ENCODE peak calls at places on chromosomes 6 and 20, in seven cellular contexts. L is omental fat pad, T is GM12865, Z is occipital lobe, Q is NCI-H1105, R is NCI-H2029, X is AG09309. M is an unnamed sample.
A peak's percentile ranks its signal among the peaks of the same experiment; 100 is the strongest.

GRCh38 chr20:51404297-51405060 is 138.0 kb downstream of the NFATC2 start:
- DNase-seq in L (no peak), T (peak; percentile 98), Z (no peak), Q (no peak), R (no peak), X (no peak), M (no peak)

GRCh38 chr6:7401103-7401502 is 11.5 kb downstream of the RIOK1 start:
- DNase-seq in L (no peak), T (no peak), Z (no peak), Q (no peak), R (no peak), X (peak; percentile 46), M (no peak)

GRCh38 chr20:46491354-46491753 is 22.0 kb downstream of the ZNF334 start:
- DNase-seq in L (no peak), T (no peak), Z (no peak), Q (no peak), R (no peak), X (no peak), M (no peak)

GRCh38 chr6:106092279-106092678 is 6.1 kb downstream of the PRDM1 start:
- DNase-seq in L (no peak), T (no peak), Z (no peak), Q (no peak), R (no peak), X (no peak), M (no peak)

GRCh38 chr6:69933239-69933638 is 66.9 kb downstream of the COL19A1 start:
- DNase-seq in L (no peak), T (no peak), Z (no peak), Q (no peak), R (no peak), X (no peak), M (no peak)

GRCh38 chr6:170189236-170189635 is 101.6 kb downstream of the DLL1 start:
- DNase-seq in L (no peak), T (no peak), Z (no peak), Q (no peak), R (no peak), X (no peak), M (no peak)

GRCh38 chr6:144195671-144196070 is 45.4 kb downstream of the STX11 start:
- DNase-seq in L (no peak), T (no peak), Z (no peak), Q (no peak), R (no peak), X (no peak), M (no peak)

GRCh38 chr20:35305682-35306556 is 13.7 kb upstream of the FAM83C start:
- DNase-seq in L (peak; percentile 32), T (no peak), Z (peak; percentile 29), Q (no peak), R (no peak), X (peak; percentile 97), M (no peak)

GRCh38 chr6:128508588-128509296 is 11.7 kb downstream of the PTPRK start:
- DNase-seq in L (no peak), T (no peak), Z (no peak), Q (no peak), R (no peak), X (peak; percentile 67), M (no peak)

GRCh38 chr20:4883051-4883450 is 118.3 kb downstream of the SLC23A2 start:
- DNase-seq in L (no peak), T (no peak), Z (no peak), Q (no peak), R (no peak), X (no peak), M (no peak)

GRCh38 chr20:33444797-33445560 is 1.4 kb upstream of the SNTA1 start:
- DNase-seq in L (no peak), T (peak; percentile 40), Z (no peak), Q (no peak), R (no peak), X (no peak), M (no peak)

GRCh38 chr20:5024103-5024502 is 22.8 kb upstream of the SLC23A2 start:
- DNase-seq in L (no peak), T (no peak), Z (no peak), Q (no peak), R (no peak), X (no peak), M (no peak)

GRCh38 chr20:2822073-2822472 is 5.9 kb downstream of the TMEM239 start:
- DNase-seq in L (no peak), T (peak; percentile 57), Z (no peak), Q (no peak), R (no peak), X (no peak), M (no peak)

GRCh38 chr6:127539292-127539691 is 20.2 kb upstream of the MTCL3 start:
- DNase-seq in L (no peak), T (no peak), Z (no peak), Q (peak; percentile 11), R (no peak), X (no peak), M (no peak)

GRCh38 chr20:17971571-17972013 is 2.8 kb downstream of the MGME1 start:
- DNase-seq in L (no peak), T (no peak), Z (no peak), Q (no peak), R (no peak), X (no peak), M (no peak)

GRCh38 chr6:67933278-67933677 is 701.8 kb upstream of the ADGRB3 start:
- DNase-seq in L (no peak), T (peak; percentile 31), Z (no peak), Q (no peak), R (no peak), X (no peak), M (no peak)

GRCh38 chr20:63357921-63358905 is 2.9 kb downstream of the CHRNA4 start:
- DNase-seq in L (no peak), T (no peak), Z (no peak), Q (peak; percentile 85), R (peak; percentile 91), X (no peak), M (no peak)

GRCh38 chr6:32439708-32440214 is at the start of gene HLA-DRA:
- DNase-seq in L (no peak), T (peak; percentile 94), Z (no peak), Q (no peak), R (peak; percentile 1), X (no peak), M (peak; percentile 89)

GRCh38 chr6:46628976-46629375 is 23.6 kb downstream of the CYP39A1 start:
- DNase-seq in L (no peak), T (no peak), Z (no peak), Q (no peak), R (no peak), X (no peak), M (no peak)

GRCh38 chr20:48945840-48946514 is 24.5 kb downstream of the ARFGEF2 start:
- DNase-seq in L (no peak), T (no peak), Z (no peak), Q (no peak), R (peak; percentile 51), X (no peak), M (no peak)

GRCh38 chr20:17993546-17993945 is 24.7 kb downstream of the MGME1 start:
- DNase-seq in L (no peak), T (no peak), Z (no peak), Q (no peak), R (no peak), X (no peak), M (no peak)

GRCh38 chr6:2104524-2104880 is 140.9 kb downstream of the GMDS start:
- DNase-seq in L (no peak), T (no peak), Z (no peak), Q (no peak), R (no peak), X (no peak), M (no peak)

GRCh38 chr20:3158968-3159431 is 665 bp downstream of the FASTKD5 start:
- DNase-seq in L (no peak), T (peak; percentile 43), Z (no peak), Q (no peak), R (no peak), X (no peak), M (no peak)

GRCh38 chr6:130602151-130602770 is 224.9 kb upstream of the SMLR1 start:
- DNase-seq in L (no peak), T (no peak), Z (no peak), Q (no peak), R (no peak), X (peak; percentile 96), M (peak; percentile 58)

GRCh38 chr6:166520905-166521834 is 65.3 kb downstream of the RAMACL start:
- DNase-seq in L (no peak), T (no peak), Z (no peak), Q (no peak), R (no peak), X (no peak), M (no peak)

GRCh38 chr6:133242761-133243590 is 1.8 kb downstream of the EYA4 start:
- DNase-seq in L (no peak), T (no peak), Z (no peak), Q (no peak), R (no peak), X (no peak), M (peak; percentile 1)

GRCh38 chr6:151535476-151536279 is 41.9 kb downstream of the CCDC170 start:
- DNase-seq in L (no peak), T (no peak), Z (no peak), Q (no peak), R (no peak), X (no peak), M (no peak)

GRCh38 chr6:155487362-155488130 is 31.9 kb upstream of the NOX3 start:
- DNase-seq in L (no peak), T (no peak), Z (no peak), Q (no peak), R (no peak), X (no peak), M (no peak)